ENCODE peak calls at places on chromosomes 2 and 18, in five cellular contexts. B is Ammon's horn, Q is posterior cingulate gyrus, T is DND-41, L is psoas muscle. J is an unnamed sample.

GRCh38 chr2:158142568-158143332 is 41.1 kb downstream of the UPP2 start:
- DNase-seq in B (no peak), Q (no peak), T (no peak), L (no peak), J (no peak)

GRCh38 chr2:136117391-136117841 is 533 bp downstream of the CXCR4 start:
- DNase-seq in B (peak), Q (peak), T (peak), L (peak), J (no peak)

GRCh38 chr2:72827999-72828646 is 2.3 kb upstream of the EXOC6B start:
- DNase-seq in B (no peak), Q (no peak), T (no peak), L (no peak), J (no peak)

GRCh38 chr2:84077504-84077903 is 381.6 kb downstream of the SUCLG1 start:
- DNase-seq in B (peak), Q (no peak), T (peak), L (no peak), J (peak)

GRCh38 chr2:216081487-216082387 is at the start of the genes PECR and TMEM169:
- DNase-seq in B (peak), Q (peak), T (peak), L (peak), J (peak)

GRCh38 chr2:122519366-122519765 is 763.9 kb downstream of the TSN start:
- DNase-seq in B (no peak), Q (no peak), T (no peak), L (no peak), J (peak)

GRCh38 chr2:86332654-86333053 is 4.8 kb downstream of the REEP1 start:
- DNase-seq in B (no peak), Q (no peak), T (no peak), L (no peak), J (no peak)

GRCh38 chr2:126823951-126824350 is 74.7 kb upstream of the TEX51 start:
- DNase-seq in B (no peak), Q (no peak), T (no peak), L (no peak), J (no peak)

GRCh38 chr18:11752116-11752911 is 63.2 kb downstream of the GNAL start:
- DNase-seq in B (no peak), Q (peak), T (no peak), L (no peak), J (no peak)

GRCh38 chr18:23422751-23423418 is 30.2 kb upstream of the RIOK3 start:
- DNase-seq in B (peak), Q (peak), T (no peak), L (peak), J (no peak)

GRCh38 chr2:237257471-237257951 is 156.5 kb downstream of the COL6A3 start:
- DNase-seq in B (no peak), Q (no peak), T (no peak), L (no peak), J (no peak)

GRCh38 chr2:54176577-54176976 is 61.2 kb downstream of the ACYP2 start:
- DNase-seq in B (peak), Q (peak), T (peak), L (peak), J (peak)

GRCh38 chr2:61793389-61793836 is 60.4 kb downstream of the FAM161A start:
- DNase-seq in B (peak), Q (peak), T (peak), L (peak), J (peak)

J was measured in Jurkat, Clone E6-1.